ENCODE peak calls at places on chromosome 5, in nine cellular contexts. F is stimulated activated CD4-positive, alpha-beta T cell treated with anti-CD3 and anti-CD28 coated beads, Interleukin-15, amount 100 ng/mL, for 24 hours; H is small intestine; D is renal cortical epithelial cell; I is activated CD4-positive, alpha-beta T cell treated with anti-CD3 and anti-CD28 coated beads, Interleukin-2, amount 50 U/mL, for 48 hours; R is NCI-H2081 treated with DMSO at 0.1 percent for 48 hours; W is posterior cingulate gyrus; V is CD8-positive, alpha-beta T cell; K is T-helper 9 cell. E is an unnamed sample.
A peak's percentile ranks its signal among the peaks of the same experiment; 100 is the strongest.

GRCh38 chr5:504326-505148 is 19.7 kb downstream of the SLC9A3 start:
- DNase-seq in H (no peak), R (no peak), F (no peak), W (no peak), D (no peak), V (no peak), K (no peak), I (no peak), E (no peak)

GRCh38 chr5:94181940-94182339 is 436.5 kb downstream of the KIAA0825 start:
- DNase-seq in R (no peak), V (no peak), D (peak; percentile 7), W (no peak), K (no peak), H (peak; percentile 1), F (no peak), I (no peak), E (no peak)

GRCh38 chr5:172534229-172535169 is 80.2 kb upstream of the SH3PXD2B start:
- DNase-seq in H (peak; percentile 16), R (no peak), D (no peak), F (no peak), I (no peak), W (no peak), V (no peak), K (no peak), E (no peak)

GRCh38 chr5:10264569-10264968 is 14.5 kb downstream of the CCT5 start:
- DNase-seq in D (no peak), W (no peak), V (no peak), R (no peak), F (no peak), I (no peak), H (no peak), K (no peak), E (no peak)

GRCh38 chr5:150568663-150569062 is 60.7 kb downstream of the NDST1 start:
- DNase-seq in I (no peak), R (no peak), D (no peak), F (no peak), K (no peak), W (no peak), H (no peak), V (no peak), E (no peak)

GRCh38 chr5:54580997-54581741 is 63.6 kb downstream of the SNX18 start:
- DNase-seq in R (no peak), K (no peak), W (no peak), V (no peak), H (no peak), F (no peak), D (peak; percentile 22), I (no peak), E (no peak)

GRCh38 chr5:168217497-168217896 is 73.9 kb upstream of the WWC1 start:
- DNase-seq in K (no peak), V (no peak), H (peak; percentile 56), R (no peak), I (no peak), W (no peak), F (no peak), D (no peak), E (no peak)

GRCh38 chr5:58127486-58128220 is 332.2 kb downstream of the PLK2 start:
- DNase-seq in I (no peak), D (peak; percentile 57), H (no peak), F (no peak), R (no peak), V (no peak), W (no peak), K (no peak), E (no peak)

GRCh38 chr5:99815-100214 is 7.8 kb downstream of the PLEKHG4B start:
- DNase-seq in D (no peak), H (no peak), F (no peak), W (no peak), V (no peak), R (no peak), I (no peak), K (no peak), E (no peak)

GRCh38 chr5:180294401-180294800 is 2.5 kb upstream of the MAPK9 start:
- DNase-seq in D (no peak), W (no peak), V (no peak), H (no peak), K (no peak), I (no peak), R (no peak), F (no peak), E (no peak)

GRCh38 chr5:78758169-78758839 is 109.7 kb upstream of the LHFPL2 start:
- DNase-seq in H (no peak), K (no peak), D (peak; percentile 41), V (no peak), R (no peak), W (no peak), F (no peak), I (no peak), E (no peak)